ENCODE peak calls at places on chromosomes 12 and 14, in five cellular contexts. R, L, Q, G and W are unnamed samples.

GRCh38 chr12:95100264-95101190 is 27.1 kb upstream of the NR2C1 start:
- DNase-seq in R (no peak), L (no peak), Q (no peak), G (no peak), W (no peak)

GRCh38 chr14:39034481-39035296 is 68.3 kb downstream of the SEC23A start:
- DNase-seq in R (no peak), L (peak; percentile 49), Q (no peak), G (no peak), W (no peak)

GRCh38 chr14:54189358-54190354 is 207.2 kb upstream of the CDKN3 start:
- DNase-seq in R (no peak), L (no peak), Q (no peak), G (no peak), W (no peak)

GRCh38 chr14:103121846-103122577 is 1.2 kb upstream of the TNFAIP2 start:
- DNase-seq in R (peak; percentile 79), L (peak; percentile 92), Q (peak; percentile 64), G (peak; percentile 96), W (peak; percentile 98)

GRCh38 chr14:75323571-75323970 is 44.9 kb downstream of the FOS start:
- DNase-seq in R (no peak), L (no peak), Q (no peak), G (no peak), W (no peak)

GRCh38 chr14:61839452-61839851 is 77.2 kb downstream of the SNAPC1 start:
- DNase-seq in R (no peak), L (no peak), Q (no peak), G (no peak), W (no peak)

GRCh38 chr14:22155582-22155981 is 433.4 kb downstream of the DAD1 start:
- DNase-seq in R (no peak), L (no peak), Q (no peak), G (no peak), W (no peak)

GRCh38 chr12:32312049-32312670 is 87.2 kb upstream of the FGD4 start:
- DNase-seq in R (no peak), L (no peak), Q (no peak), G (no peak), W (no peak)

DNA sequence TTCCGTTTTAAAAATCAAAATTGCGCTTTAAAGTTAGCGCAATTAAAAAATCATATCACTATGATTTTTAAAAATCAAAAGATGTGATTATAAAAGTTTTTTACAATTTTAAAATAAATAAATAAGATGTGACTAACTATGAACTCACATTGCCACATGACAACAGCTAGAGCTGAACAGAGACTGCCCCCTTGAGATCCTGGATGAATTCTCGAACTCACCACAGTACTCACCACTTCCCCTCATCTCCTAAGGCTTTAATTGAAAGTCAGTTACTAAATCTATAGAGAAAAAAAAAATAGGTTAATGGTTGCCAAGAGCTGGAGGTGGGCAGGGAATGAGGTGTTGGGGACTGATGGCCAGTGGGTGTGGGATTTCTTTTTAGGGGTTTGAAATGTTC is 384.2 kb downstream of the ZFP36L1 start:
- DNase-seq in R (no peak), L (no peak), Q (no peak), G (no peak), W (no peak)
- TF ChIP-seq CTCF in R (no peak), L (no peak), Q (peak; percentile 19), G (no peak), W (peak; percentile 23)

DNA sequence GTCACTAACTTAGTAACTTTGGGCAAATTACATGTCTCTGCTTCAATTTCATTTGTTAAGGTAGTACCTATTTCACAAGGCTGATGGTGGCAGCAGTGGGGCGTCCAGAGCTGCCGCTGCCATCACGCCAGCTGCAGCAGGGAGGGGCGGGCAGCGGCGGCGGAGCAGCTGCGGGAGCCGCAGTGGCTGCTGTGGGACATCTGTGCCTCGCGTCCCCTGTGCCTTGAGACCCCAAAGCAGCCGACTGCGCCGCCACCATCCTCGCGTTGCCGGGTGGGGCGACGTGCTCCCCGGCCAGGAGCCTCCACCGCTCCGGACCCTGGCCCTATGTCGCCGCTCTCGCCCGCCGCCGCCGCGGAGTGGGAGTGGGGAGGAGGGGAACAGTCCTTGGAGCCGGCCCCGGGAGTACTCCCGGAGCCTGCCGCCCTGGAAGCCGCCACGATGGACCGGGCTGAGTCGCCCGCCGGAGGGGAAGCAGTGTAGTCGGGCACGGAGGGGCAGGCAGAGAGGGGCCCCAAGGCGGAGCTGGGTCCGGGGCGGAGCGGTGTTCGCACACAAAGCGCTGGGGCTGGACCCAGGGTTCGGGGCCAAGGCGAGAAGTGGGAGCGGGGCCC is 51.4 kb downstream of the A2M start:
- DNase-seq in R (peak; percentile 65), L (peak; percentile 83), Q (no peak), G (peak; percentile 79), W (no peak)
- H3K27ac ChIP-seq in R (peak overlapping the region; percentile 80), L (peak overlapping the region; percentile 99), Q (no peak overlapping the region), G (peak overlapping the region; percentile 99), W (peak overlapping the region; percentile 47)

GRCh38 chr14:100616854-100617714 is 29.9 kb upstream of the BEGAIN start:
- DNase-seq in R (no peak), L (no peak), Q (no peak), G (peak; percentile 29), W (peak; percentile 20)
- H3K27me3 ChIP-seq in R (no peaks in the 10 kb centered on the region), L (no peaks in the 10 kb centered on the region), Q (no peaks in the 10 kb centered on the region), G (no peaks in the 10 kb centered on the region), W (no peaks in the 10 kb centered on the region)

DNA sequence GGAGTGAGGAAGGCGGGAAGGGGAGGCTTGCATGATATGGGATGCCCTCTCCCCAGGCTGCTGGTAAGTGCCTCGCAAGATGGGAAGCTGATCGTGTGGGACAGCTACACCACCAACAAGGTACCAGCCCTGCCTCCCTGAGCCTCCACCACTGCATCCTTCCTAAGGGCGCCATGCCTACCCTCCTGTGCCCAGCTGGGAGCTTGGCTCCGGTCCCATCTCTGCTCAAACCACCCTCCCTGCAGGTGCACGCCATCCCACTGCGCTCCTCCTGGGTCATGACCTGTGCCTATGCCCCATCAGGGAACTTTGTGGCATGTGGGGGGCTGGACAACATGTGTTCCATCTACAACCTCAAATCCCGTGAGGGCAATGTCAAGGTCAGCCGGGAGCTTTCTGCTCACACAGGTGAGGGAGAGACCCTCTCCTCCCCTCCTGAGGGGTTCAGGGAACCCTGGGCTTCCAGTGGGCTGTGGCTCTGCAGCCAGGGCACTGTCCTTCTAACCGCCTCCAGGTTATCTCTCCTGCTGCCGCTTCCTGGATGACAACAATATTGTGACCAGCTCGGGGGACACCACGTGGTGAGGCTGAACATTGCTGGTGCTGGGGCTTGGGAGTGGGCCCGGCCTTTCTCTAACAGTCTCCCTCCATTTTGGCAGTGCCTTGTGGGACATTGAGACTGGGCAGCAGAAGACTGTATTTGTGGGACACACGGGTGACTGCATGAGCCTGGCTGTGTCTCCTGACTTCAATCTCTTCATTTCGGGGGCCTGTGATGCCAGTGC is 2.6 kb downstream of the GNB3 start:
- DNase-seq in R (no peak), L (no peak), Q (peak; percentile 87), G (no peak), W (no peak)
- TF ChIP-seq CTCF in R (no peak), L (no peak), Q (peak; percentile 50), G (no peak), W (no peak)

DNA sequence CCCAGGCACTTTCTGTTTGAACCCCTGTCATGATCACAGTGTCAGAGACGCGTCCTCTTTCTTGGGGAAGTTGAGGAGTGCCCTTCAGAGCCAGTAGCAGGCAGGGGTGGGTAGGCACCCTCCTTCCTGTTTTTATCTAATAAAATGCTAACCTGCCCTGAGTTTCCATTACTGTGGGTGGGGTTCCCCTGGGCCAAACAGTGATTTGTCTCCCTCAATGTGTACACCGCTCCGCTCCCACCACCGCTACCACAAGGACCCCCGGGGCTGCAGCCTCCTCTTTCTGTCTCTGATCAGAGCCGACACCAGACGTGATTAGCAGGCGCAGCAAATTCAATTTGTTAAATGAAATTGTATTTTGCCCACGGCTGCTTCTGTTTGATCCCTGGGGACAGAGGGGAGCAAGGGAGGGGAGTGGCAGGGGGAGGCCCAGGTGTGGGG is 5.1 kb downstream of the SHMT2 start:
- DNase-seq in R (no peak), L (no peak), Q (no peak), G (no peak), W (peak; percentile 25)
- H3K27ac ChIP-seq in R (no peak overlapping the region), L (no peak overlapping the region), Q (no peak overlapping the region), G (no peak overlapping the region), W (no peak overlapping the region)